ENCODE peak calls at places on chromosomes 11 and 22, in eight cellular contexts. One of them, this sample, is unnamed.
A peak's percentile ranks its signal among the peaks of the same experiment; 100 is the strongest.

GRCh38 chr11:91220476-91221202 is 997.8 kb upstream of the CHORDC1 start:
- DNase-seq in Peyer's patch: no peak
- DNase-seq in choroid plexus epithelial cell: peak; percentile 74
- DNase-seq in lower lobe of right lung: no peak
- DNase-seq in MM.1S: no peak
- DNase-seq in cardiac fibroblast: peak; percentile 88
- DNase-seq in heart left ventricle: no peak
- DNase-seq in left lung: no peak
- DNase-seq in this sample: no peak

GRCh38 chr11:120522736-120523135 is 11.2 kb downstream of the GRIK4 start:
- DNase-seq in MM.1S: no peak
- DNase-seq in heart left ventricle: no peak
- DNase-seq in choroid plexus epithelial cell: no peak
- DNase-seq in cardiac fibroblast: no peak
- DNase-seq in lower lobe of right lung: peak; percentile 12
- DNase-seq in Peyer's patch: no peak
- DNase-seq in left lung: peak; percentile 46
- DNase-seq in this sample: no peak

GRCh38 chr11:132821027-132821426 is 711.3 kb downstream of the OPCML start:
- DNase-seq in lower lobe of right lung: no peak
- DNase-seq in cardiac fibroblast: peak; percentile 23
- DNase-seq in left lung: no peak
- DNase-seq in heart left ventricle: no peak
- DNase-seq in choroid plexus epithelial cell: peak; percentile 28
- DNase-seq in MM.1S: no peak
- DNase-seq in Peyer's patch: no peak
- DNase-seq in this sample: no peak

GRCh38 chr11:64536396-64536935 is 54.6 kb upstream of the SLC22A12 start:
- DNase-seq in MM.1S: no peak
- DNase-seq in lower lobe of right lung: peak; percentile 6
- DNase-seq in Peyer's patch: no peak
- DNase-seq in heart left ventricle: no peak
- DNase-seq in choroid plexus epithelial cell: peak; percentile 33
- DNase-seq in cardiac fibroblast: peak; percentile 42
- DNase-seq in left lung: peak; percentile 10
- DNase-seq in this sample: no peak

GRCh38 chr11:2215230-2215560 is 43.6 kb upstream of the TH start:
- DNase-seq in Peyer's patch: no peak
- DNase-seq in heart left ventricle: no peak
- DNase-seq in cardiac fibroblast: no peak
- DNase-seq in left lung: no peak
- DNase-seq in choroid plexus epithelial cell: no peak
- DNase-seq in lower lobe of right lung: no peak
- DNase-seq in MM.1S: no peak
- DNase-seq in this sample: no peak

GRCh38 chr11:65121447-65121864 is 478 bp downstream of the FAU start:
- DNase-seq in choroid plexus epithelial cell: no peak
- DNase-seq in cardiac fibroblast: peak; percentile 11
- DNase-seq in Peyer's patch: no peak
- DNase-seq in lower lobe of right lung: no peak
- DNase-seq in left lung: no peak
- DNase-seq in MM.1S: peak; percentile 30
- DNase-seq in heart left ventricle: no peak
- DNase-seq in this sample: no peak

GRCh38 chr11:65454696-65455456 is 32.3 kb downstream of the NEAT1 start:
- DNase-seq in cardiac fibroblast: peak; percentile 89
- DNase-seq in lower lobe of right lung: peak; percentile 93
- DNase-seq in MM.1S: peak; percentile 86
- DNase-seq in Peyer's patch: peak; percentile 89
- DNase-seq in choroid plexus epithelial cell: peak; percentile 82
- DNase-seq in heart left ventricle: peak; percentile 95
- DNase-seq in left lung: peak; percentile 98
- DNase-seq in this sample: peak; percentile 72

GRCh38 chr22:44212936-44213335 is 32.2 kb downstream of the PARVG start:
- DNase-seq in left lung: no peak
- DNase-seq in lower lobe of right lung: no peak
- DNase-seq in MM.1S: no peak
- DNase-seq in choroid plexus epithelial cell: no peak
- DNase-seq in Peyer's patch: no peak
- DNase-seq in cardiac fibroblast: no peak
- DNase-seq in heart left ventricle: no peak
- DNase-seq in this sample: no peak

GRCh38 chr11:45959851-45960250 is 37.4 kb downstream of the LARGE2 start:
- DNase-seq in lower lobe of right lung: no peak
- DNase-seq in heart left ventricle: no peak
- DNase-seq in cardiac fibroblast: peak; percentile 42
- DNase-seq in choroid plexus epithelial cell: no peak
- DNase-seq in Peyer's patch: no peak
- DNase-seq in left lung: no peak
- DNase-seq in MM.1S: no peak
- DNase-seq in this sample: no peak

GRCh38 chr11:96045622-96046456 is 121.9 kb upstream of the MTMR2 start:
- DNase-seq in MM.1S: peak; percentile 73
- DNase-seq in Peyer's patch: no peak
- DNase-seq in heart left ventricle: no peak
- DNase-seq in cardiac fibroblast: peak; percentile 69
- DNase-seq in lower lobe of right lung: no peak
- DNase-seq in choroid plexus epithelial cell: peak; percentile 90
- DNase-seq in left lung: no peak
- DNase-seq in this sample: no peak

GRCh38 chr11:13440100-13440855 is 22.7 kb downstream of the BTBD10 start:
- DNase-seq in MM.1S: no peak
- DNase-seq in heart left ventricle: no peak
- DNase-seq in cardiac fibroblast: peak; percentile 97
- DNase-seq in lower lobe of right lung: no peak
- DNase-seq in left lung: no peak
- DNase-seq in choroid plexus epithelial cell: peak; percentile 96
- DNase-seq in Peyer's patch: no peak
- DNase-seq in this sample: no peak

GRCh38 chr11:83157755-83158473 is 983 bp downstream of the PCF11 start:
- DNase-seq in Peyer's patch: peak; percentile 48
- DNase-seq in lower lobe of right lung: peak; percentile 61
- DNase-seq in choroid plexus epithelial cell: peak; percentile 64
- DNase-seq in left lung: peak; percentile 72
- DNase-seq in MM.1S: peak; percentile 48
- DNase-seq in heart left ventricle: no peak
- DNase-seq in cardiac fibroblast: peak; percentile 57
- DNase-seq in this sample: peak; percentile 54

GRCh38 chr11:28834877-28835276 is 726.7 kb downstream of the METTL15 start:
- DNase-seq in heart left ventricle: no peak
- DNase-seq in lower lobe of right lung: no peak
- DNase-seq in cardiac fibroblast: peak; percentile 91
- DNase-seq in Peyer's patch: no peak
- DNase-seq in MM.1S: no peak
- DNase-seq in left lung: no peak
- DNase-seq in choroid plexus epithelial cell: peak; percentile 81
- DNase-seq in this sample: no peak

GRCh38 chr11:69364901-69365300 is 70.9 kb downstream of the MYEOV start:
- DNase-seq in MM.1S: no peak
- DNase-seq in heart left ventricle: no peak
- DNase-seq in Peyer's patch: no peak
- DNase-seq in left lung: no peak
- DNase-seq in lower lobe of right lung: no peak
- DNase-seq in cardiac fibroblast: peak; percentile 63
- DNase-seq in choroid plexus epithelial cell: no peak
- DNase-seq in this sample: no peak

GRCh38 chr11:34775417-34775888 is 140.7 kb downstream of the APIP start:
- DNase-seq in Peyer's patch: no peak
- DNase-seq in lower lobe of right lung: no peak
- DNase-seq in choroid plexus epithelial cell: no peak
- DNase-seq in heart left ventricle: no peak
- DNase-seq in left lung: no peak
- DNase-seq in MM.1S: no peak
- DNase-seq in cardiac fibroblast: no peak
- DNase-seq in this sample: no peak

DNA sequence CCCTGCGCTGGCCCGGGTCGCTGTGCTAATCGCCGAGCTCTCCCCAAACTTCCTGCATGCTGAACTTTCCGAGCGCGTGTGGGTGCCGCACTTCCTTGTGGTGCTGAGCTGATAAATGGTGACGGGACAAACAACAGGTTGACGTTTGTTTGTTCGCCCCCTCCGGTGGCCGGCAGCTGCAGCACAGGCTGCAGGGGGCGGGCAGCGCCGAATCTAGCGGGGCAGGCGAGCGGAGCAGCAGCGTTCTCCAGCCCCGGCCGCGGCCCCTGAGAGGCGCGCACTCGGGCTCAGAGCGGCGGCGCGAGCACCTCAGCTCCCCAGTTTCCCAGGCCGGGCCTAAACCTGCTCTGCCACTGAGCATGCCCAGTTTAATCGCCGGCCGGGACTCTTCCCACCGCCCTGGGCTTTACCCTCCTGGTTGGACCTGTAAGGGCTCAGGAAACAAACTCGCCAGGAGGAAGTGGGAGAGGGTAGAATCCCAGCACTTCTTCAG is at the start of gene PDGFD:
- DNase-seq in Peyer's patch: peak; percentile 46
- DNase-seq in lower lobe of right lung: peak; percentile 59
- DNase-seq in cardiac fibroblast: peak; percentile 64
- DNase-seq in heart left ventricle: peak; percentile 77
- DNase-seq in left lung: peak; percentile 81
- DNase-seq in choroid plexus epithelial cell: peak; percentile 77
- DNase-seq in MM.1S: peak; percentile 75
- DNase-seq in this sample: peak; percentile 68
- TF ChIP-seq CTCF in Peyer's patch: no peak
- TF ChIP-seq CTCF in lower lobe of right lung: peak; percentile 28
- TF ChIP-seq CTCF in cardiac fibroblast: peak; percentile 39
- TF ChIP-seq CTCF in heart left ventricle: peak; percentile 32
- TF ChIP-seq CTCF in left lung: no peak
- TF ChIP-seq CTCF in choroid plexus epithelial cell: peak; percentile 57
- TF ChIP-seq CTCF in MM.1S: peak; percentile 32
- TF ChIP-seq CTCF in this sample: peak; percentile 50

DNA sequence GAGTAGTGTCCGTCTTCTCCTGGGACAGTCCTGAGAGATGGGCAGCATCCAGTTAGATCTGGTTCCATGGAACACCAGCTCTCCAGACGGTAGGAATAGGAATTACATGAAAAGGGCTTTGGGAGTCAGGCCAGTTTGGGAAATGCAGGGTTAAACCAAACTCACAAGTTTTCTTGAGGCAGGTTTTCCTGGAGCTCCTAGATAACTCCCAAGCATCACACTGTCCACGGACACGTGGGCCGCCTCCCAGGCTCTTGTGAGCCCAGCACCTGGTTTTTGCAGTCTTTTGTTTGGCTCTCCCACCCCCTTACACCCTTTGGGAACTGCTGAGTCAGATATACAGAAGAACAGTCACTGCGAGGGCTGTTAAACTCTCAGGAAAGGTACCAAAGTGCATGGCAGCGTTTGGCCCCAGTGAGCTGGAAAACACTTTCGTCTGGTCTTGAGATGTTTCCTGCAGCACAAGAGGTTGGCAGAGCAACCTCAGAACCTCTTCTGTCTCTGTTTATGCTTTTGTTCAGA is 90.0 kb downstream of the BCR start:
- DNase-seq in Peyer's patch: no peak
- DNase-seq in lower lobe of right lung: no peak
- DNase-seq in heart left ventricle: no peak
- DNase-seq in choroid plexus epithelial cell: peak; percentile 24
- DNase-seq in MM.1S: no peak
- DNase-seq in left lung: no peak
- DNase-seq in cardiac fibroblast: no peak
- DNase-seq in this sample: no peak
- TF ChIP-seq CTCF in Peyer's patch: no peak
- TF ChIP-seq CTCF in lower lobe of right lung: no peak
- TF ChIP-seq CTCF in heart left ventricle: no peak
- TF ChIP-seq CTCF in choroid plexus epithelial cell: peak; percentile 53
- TF ChIP-seq CTCF in MM.1S: no peak
- TF ChIP-seq CTCF in left lung: no peak
- TF ChIP-seq CTCF in cardiac fibroblast: no peak
- TF ChIP-seq CTCF in this sample: no peak

DNA sequence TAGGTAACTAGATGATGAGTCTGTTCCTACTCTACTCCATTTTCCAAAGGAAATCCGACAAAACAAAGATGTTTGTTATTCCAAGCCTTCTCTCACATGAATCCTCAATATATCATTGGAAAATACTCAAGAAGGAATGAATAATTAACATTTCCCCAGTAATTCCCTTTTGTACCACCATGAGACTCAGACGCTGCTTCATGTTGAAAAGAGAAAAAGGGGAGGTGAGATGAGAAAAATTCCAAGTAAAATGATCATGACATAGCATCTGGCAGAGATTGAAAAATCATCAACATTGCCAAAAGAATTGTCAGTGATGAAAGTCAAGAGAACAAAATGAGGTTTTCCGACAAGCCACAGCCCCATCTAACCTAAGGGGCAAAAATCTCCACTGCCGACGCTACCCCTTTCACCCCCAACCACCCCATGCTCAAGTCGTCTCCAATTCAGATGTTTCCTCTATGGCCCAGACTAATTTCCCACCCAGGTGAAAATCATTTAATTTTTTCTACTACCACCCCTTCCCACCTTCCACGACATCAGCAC is 1.3 kb downstream of the RAB6A start:
- DNase-seq in MM.1S: no peak
- DNase-seq in left lung: no peak
- DNase-seq in choroid plexus epithelial cell: peak; percentile 50
- DNase-seq in Peyer's patch: no peak
- DNase-seq in heart left ventricle: no peak
- DNase-seq in cardiac fibroblast: peak; percentile 43
- DNase-seq in lower lobe of right lung: no peak
- DNase-seq in this sample: no peak
- TF ChIP-seq CTCF in MM.1S: no peak
- TF ChIP-seq CTCF in left lung: no peak
- TF ChIP-seq CTCF in choroid plexus epithelial cell: peak; percentile 39
- TF ChIP-seq CTCF in Peyer's patch: no peak
- TF ChIP-seq CTCF in heart left ventricle: no peak
- TF ChIP-seq CTCF in cardiac fibroblast: peak; percentile 27
- TF ChIP-seq CTCF in lower lobe of right lung: peak; percentile 25
- TF ChIP-seq CTCF in this sample: no peak

GRCh38 chr11:123338266-123338800 is 91.7 kb upstream of the GRAMD1B start:
- DNase-seq in cardiac fibroblast: no peak
- DNase-seq in choroid plexus epithelial cell: no peak
- DNase-seq in lower lobe of right lung: no peak
- DNase-seq in left lung: no peak
- DNase-seq in MM.1S: no peak
- DNase-seq in Peyer's patch: no peak
- DNase-seq in heart left ventricle: no peak
- DNase-seq in this sample: no peak
- TF ChIP-seq CTCF in cardiac fibroblast: no peak
- TF ChIP-seq CTCF in choroid plexus epithelial cell: no peak
- TF ChIP-seq CTCF in lower lobe of right lung: no peak
- TF ChIP-seq CTCF in left lung: no peak
- TF ChIP-seq CTCF in MM.1S: no peak
- TF ChIP-seq CTCF in Peyer's patch: no peak
- TF ChIP-seq CTCF in heart left ventricle: no peak
- TF ChIP-seq CTCF in this sample: no peak

DNA sequence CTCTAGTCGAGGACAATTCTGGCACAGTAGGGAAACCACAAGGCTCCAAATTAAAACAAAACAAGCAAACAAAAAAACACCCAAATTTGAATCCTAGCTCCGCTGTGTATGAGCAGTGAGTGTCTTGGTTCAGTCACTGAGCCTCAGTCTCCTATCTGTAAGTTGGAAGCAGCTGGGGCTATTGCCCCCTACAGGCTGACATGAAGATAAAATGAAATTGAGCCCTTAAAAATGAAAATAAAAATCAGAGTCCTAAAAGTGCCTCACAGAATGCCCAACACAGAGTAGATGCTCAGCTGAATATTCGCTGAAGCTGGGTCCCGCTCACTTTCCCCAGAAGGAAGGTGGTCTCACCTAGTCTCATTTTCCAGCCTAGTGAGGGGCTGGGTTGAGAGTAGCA is 65.2 kb downstream of the PDE2A start:
- DNase-seq in left lung: no peak
- DNase-seq in choroid plexus epithelial cell: peak; percentile 71
- DNase-seq in Peyer's patch: no peak
- DNase-seq in lower lobe of right lung: no peak
- DNase-seq in cardiac fibroblast: peak; percentile 54
- DNase-seq in MM.1S: peak; percentile 38
- DNase-seq in heart left ventricle: no peak
- DNase-seq in this sample: no peak
- TF ChIP-seq CTCF in left lung: peak; percentile 22
- TF ChIP-seq CTCF in choroid plexus epithelial cell: peak; percentile 79
- TF ChIP-seq CTCF in Peyer's patch: peak; percentile 38
- TF ChIP-seq CTCF in lower lobe of right lung: peak; percentile 41
- TF ChIP-seq CTCF in cardiac fibroblast: peak; percentile 68
- TF ChIP-seq CTCF in MM.1S: peak; percentile 64
- TF ChIP-seq CTCF in heart left ventricle: peak; percentile 17
- TF ChIP-seq CTCF in this sample: peak; percentile 66